ENCODE peak calls at places on chromosomes 1 and 21, in nine cellular contexts. P, Y, E, N, M, V, L, Q and H are unnamed samples.

GRCh38 chr1:6033986-6034749 is 11.5 kb upstream of the KCNAB2 start:
- DNase-seq in L (peak), M (no peak), Y (peak), P (no peak), V (no peak), E (no peak), N (peak), Q (peak), H (peak)

GRCh38 chr1:182407724-182408123 is 7.3 kb upstream of the TEDDM1 start:
- DNase-seq in P (no peak), L (no peak), Q (no peak), V (no peak), E (no peak), N (no peak), M (no peak), Y (no peak), H (no peak)

GRCh38 chr1:23383547-23384311 is 14.1 kb upstream of the ZNF436 start:
- DNase-seq in Y (no peak), L (no peak), N (no peak), M (no peak), V (no peak), Q (no peak), E (no peak), P (no peak), H (no peak)

GRCh38 chr1:23673086-23673813 is 18.4 kb upstream of the RPL11 start:
- DNase-seq in Q (peak), P (no peak), E (peak), V (no peak), L (no peak), Y (peak), N (peak), M (no peak), H (peak)

GRCh38 chr1:157098519-157098918 is 1.1 kb downstream of the ETV3L start:
- DNase-seq in L (no peak), Q (no peak), V (no peak), E (no peak), N (no peak), M (no peak), P (no peak), Y (no peak), H (no peak)

GRCh38 chr1:19250629-19251304 is 557 bp downstream of the EMC1 start:
- DNase-seq in L (no peak), M (no peak), E (no peak), Y (peak), P (no peak), Q (peak), V (no peak), N (peak), H (no peak)

GRCh38 chr1:184773762-184774320 is 19.2 kb upstream of the EDEM3 start:
- DNase-seq in E (no peak), L (no peak), V (no peak), P (no peak), Y (no peak), N (no peak), Q (no peak), M (no peak), H (no peak)

GRCh38 chr1:218659911-218660677 is 315.0 kb downstream of the TGFB2 start:
- DNase-seq in Y (no peak), M (no peak), L (no peak), V (no peak), Q (peak), E (no peak), P (no peak), N (no peak), H (peak)

GRCh38 chr1:31434101-31434871 is 21.3 kb downstream of the SERINC2 start:
- DNase-seq in Q (no peak), E (no peak), P (peak), Y (no peak), L (no peak), M (no peak), N (no peak), V (no peak), H (no peak)

GRCh38 chr1:190022709-190023108 is 455.0 kb downstream of the BRINP3 start:
- DNase-seq in V (no peak), Y (no peak), E (no peak), P (no peak), M (no peak), Q (peak), L (no peak), N (peak), H (peak)

GRCh38 chr1:21293537-21294265 is 3.4 kb upstream of the ECE1 start:
- DNase-seq in L (peak), E (no peak), Q (no peak), V (no peak), M (no peak), Y (peak), N (no peak), P (no peak), H (no peak)

GRCh38 chr1:28417441-28418277 is 48.1 kb downstream of the PHACTR4 start:
- DNase-seq in P (no peak), E (no peak), V (no peak), M (no peak), Y (peak), N (peak), L (no peak), Q (peak), H (peak)

GRCh38 chr1:75258351-75258750 is 124.2 kb downstream of the LHX8 start:
- DNase-seq in M (no peak), Y (no peak), L (no peak), E (no peak), V (no peak), P (no peak), N (no peak), Q (no peak), H (no peak)

GRCh38 chr1:99548924-99549605 is 96.8 kb upstream of the PALMD start:
- DNase-seq in V (no peak), E (no peak), P (no peak), Q (peak), N (no peak), L (no peak), M (no peak), Y (no peak), H (peak)

GRCh38 chr21:34836933-34837505 is 168.2 kb downstream of the CLIC6 start:
- DNase-seq in Q (no peak), P (peak), V (no peak), N (no peak), Y (no peak), M (no peak), E (no peak), L (no peak), H (no peak)

GRCh38 chr21:22319435-22319834 is 1321.2 kb downstream of the NCAM2 start:
- DNase-seq in Q (no peak), P (no peak), Y (no peak), M (no peak), L (no peak), E (no peak), V (no peak), N (no peak), H (no peak)

GRCh38 chr1:96059276-96059675 is 662.3 kb upstream of the PTBP2 start:
- DNase-seq in P (no peak), L (no peak), Y (no peak), Q (no peak), N (no peak), E (no peak), M (no peak), V (no peak), H (no peak)

GRCh38 chr1:151953409-151954094 is 40.1 kb downstream of the S100A10 start:
- DNase-seq in L (no peak), Y (no peak), Q (no peak), E (no peak), N (no peak), V (no peak), M (no peak), P (no peak), H (no peak)